ENCODE peak calls at places on chromosome 12, in eight cellular contexts. B, J, G, A, T, Y, D and R are unnamed samples.

GRCh38 chr12:51838762-51839161 is 9.8 kb downstream of the FIGNL2 start:
- DNase-seq in A (no peak), G (no peak), J (no peak), Y (no peak), T (no peak), B (no peak), D (no peak), R (no peak)

GRCh38 chr12:22530-23201 is 43.9 kb upstream of the IQSEC3 start:
- DNase-seq in Y (no peak), J (no peak), T (no peak), B (no peak), D (no peak), G (no peak), A (no peak), R (no peak)

GRCh38 chr12:53096761-53097160 is 706 bp upstream of the IGFBP6 start:
- DNase-seq in Y (no peak), T (no peak), B (no peak), G (peak), D (no peak), A (no peak), J (no peak), R (no peak)

GRCh38 chr12:86600664-86601231 is 344.6 kb upstream of the MGAT4C start:
- DNase-seq in T (no peak), B (no peak), D (no peak), Y (peak), J (no peak), A (no peak), G (no peak), R (no peak)

GRCh38 chr12:14216405-14217294 is 148.8 kb upstream of the ATF7IP start:
- DNase-seq in Y (no peak), B (no peak), D (no peak), J (no peak), T (no peak), G (no peak), A (no peak), R (no peak)

GRCh38 chr12:77401062-77401461 is 335.7 kb upstream of the E2F7 start:
- DNase-seq in J (no peak), G (no peak), D (no peak), Y (no peak), B (no peak), A (no peak), T (no peak), R (no peak)

GRCh38 chr12:122981036-122981471 is 573 bp downstream of the ARL6IP4 start:
- DNase-seq in T (no peak), D (no peak), J (no peak), Y (no peak), B (no peak), A (no peak), G (no peak), R (no peak)

GRCh38 chr12:109305547-109305946 is 3.5 kb downstream of the FOXN4 start:
- DNase-seq in A (peak), J (no peak), G (no peak), D (no peak), T (no peak), B (no peak), Y (no peak), R (no peak)

GRCh38 chr12:80441921-80442320 is 2.1 kb upstream of the PTPRQ start:
- DNase-seq in J (no peak), D (no peak), A (no peak), Y (no peak), G (no peak), T (no peak), B (no peak), R (no peak)

GRCh38 chr12:62618948-62619347 is 152.3 kb downstream of the MON2 start:
- DNase-seq in T (no peak), B (no peak), Y (no peak), J (no peak), A (no peak), G (no peak), D (no peak), R (no peak)

GRCh38 chr12:49403887-49404517 is 36.7 kb downstream of the SPATS2 start:
- DNase-seq in G (no peak), D (no peak), A (no peak), Y (no peak), T (no peak), B (no peak), J (no peak), R (no peak)

GRCh38 chr12:29782285-29782820 is 1.4 kb downstream of the TMTC1 start:
- DNase-seq in B (no peak), Y (no peak), T (no peak), J (no peak), G (no peak), A (peak), D (no peak), R (no peak)

GRCh38 chr12:116213014-116213413 is 64.5 kb downstream of the MED13L start:
- DNase-seq in Y (no peak), B (no peak), G (no peak), D (no peak), J (no peak), A (no peak), T (no peak), R (no peak)

GRCh38 chr12:56150563-56150962 is 1.8 kb upstream of the MYL6B start:
- DNase-seq in D (no peak), T (no peak), J (no peak), B (no peak), Y (no peak), A (no peak), G (no peak), R (peak)